ENCODE peak calls at places on chromosomes 1 and 21, in six cellular contexts. G is SK-N-SH, U is K562, E is GM12878, Y is HepG2, Z is H1. T is an unnamed sample. For H3K27me3, the result is how much of the 10 kb centered on the place peaks cover.

GRCh38 chr1:20099533-20099932 is 19.8 kb downstream of the PLA2G2D start:
- DNase-seq in G (no peak), U (no peak), E (no peak), Y (no peak), Z (no peak), T (no peak)

GRCh38 chr1:28437924-28438699 is 67.7 kb upstream of the RCC1 start:
- DNase-seq in G (peak), U (no peak), E (no peak), Y (peak), Z (peak), T (peak)

GRCh38 chr1:199279872-199280649 is 641.2 kb downstream of the PTPRC start:
- DNase-seq in G (no peak), U (no peak), E (no peak), Y (no peak), Z (no peak), T (peak)

GRCh38 chr1:18681423-18681835 is 50.8 kb downstream of the PAX7 start:
- DNase-seq in G (peak), U (peak), E (no peak), Y (peak), Z (no peak), T (peak)

GRCh38 chr1:91511386-91511785 is 10.7 kb downstream of the CDC7 start:
- DNase-seq in G (no peak), U (peak), E (no peak), Y (peak), Z (no peak), T (peak)

GRCh38 chr1:55252942-55253589 is 37.9 kb upstream of the USP24 start:
- DNase-seq in G (no peak), U (no peak), E (no peak), Y (no peak), Z (no peak), T (no peak)

GRCh38 chr1:18160290-18160942 is 52.8 kb downstream of the IGSF21 start:
- DNase-seq in G (no peak), U (no peak), E (no peak), Y (no peak), Z (no peak), T (no peak)

GRCh38 chr1:20932437-20932977 is 145.4 kb upstream of the HP1BP3 start:
- DNase-seq in G (no peak), U (no peak), E (peak), Y (no peak), Z (no peak), T (no peak)

GRCh38 chr1:245873883-245874671 is 633.0 kb downstream of the SMYD3 start:
- DNase-seq in G (no peak), U (no peak), E (no peak), Y (no peak), Z (no peak), T (peak)

GRCh38 chr1:15155760-15156743 is 2.5 kb downstream of the TMEM51 start:
- DNase-seq in G (peak), U (no peak), E (peak), Y (no peak), Z (no peak), T (no peak)

GRCh38 chr1:168466703-168467081 is 77.1 kb downstream of the XCL2 start:
- DNase-seq in G (no peak), U (no peak), E (peak), Y (no peak), Z (no peak), T (no peak)

GRCh38 chr1:78339490-78339889 is 151.3 kb upstream of the PTGFR start:
- DNase-seq in G (no peak), U (no peak), E (no peak), Y (no peak), Z (no peak), T (peak)

GRCh38 chr1:180567664-180568063 is 8.9 kb downstream of the OVAAL start:
- DNase-seq in G (no peak), U (no peak), E (no peak), Y (peak), Z (no peak), T (no peak)

GRCh38 chr1:15451014-15451722 is 5.4 kb upstream of the CELA2A start:
- DNase-seq in G (no peak), U (no peak), E (no peak), Y (no peak), Z (no peak), T (no peak)

GRCh38 chr1:41255978-41256377 is 13.9 kb upstream of the SCMH1 start:
- DNase-seq in G (no peak), U (no peak), E (no peak), Y (no peak), Z (no peak), T (peak)

GRCh38 chr1:11790880-11791715 is 14.7 kb downstream of the MTHFR start:
- DNase-seq in G (no peak), U (peak), E (no peak), Y (no peak), Z (no peak), T (peak)

GRCh38 chr1:206075786-206076725 is 23.1 kb downstream of the RHEX start:
- DNase-seq in G (no peak), U (no peak), E (no peak), Y (no peak), Z (no peak), T (peak)

GRCh38 chr1:37752583-37753471 is 12.1 kb downstream of the EPHA10 start:
- DNase-seq in G (peak), U (peak), E (no peak), Y (no peak), Z (no peak), T (no peak)

GRCh38 chr1:50832167-50832566 is 127.9 kb downstream of the FAF1 start:
- DNase-seq in G (no peak), U (no peak), E (no peak), Y (no peak), Z (no peak), T (no peak)

GRCh38 chr1:182175340-182176068 is 114.0 kb upstream of the ZNF648 start:
- DNase-seq in G (no peak), U (no peak), E (no peak), Y (peak), Z (no peak), T (no peak)

GRCh38 chr21:44013380-44014088 is 1.4 kb downstream of the TRAPPC10 start:
- DNase-seq in G (peak), U (peak), E (peak), Y (no peak), Z (no peak), T (peak)

GRCh38 chr1:18299441-18300338 is 181.0 kb upstream of the KLHDC7A start:
- DNase-seq in G (peak), U (peak), E (no peak), Y (peak), Z (no peak), T (no peak)

GRCh38 chr1:109617291-109617801 is 2.1 kb downstream of the GNAT2 start:
- DNase-seq in G (peak), U (no peak), E (no peak), Y (peak), Z (no peak), T (peak)

GRCh38 chr1:227729881-227730629 is 5.0 kb downstream of the JMJD4 start:
- DNase-seq in G (peak), U (peak), E (no peak), Y (peak), Z (peak), T (peak)

GRCh38 chr1:29466258-29466657 is 229.9 kb downstream of the PTPRU start:
- DNase-seq in G (no peak), U (no peak), E (no peak), Y (no peak), Z (no peak), T (no peak)

GRCh38 chr1:58465176-58465575 is 81.3 kb downstream of the OMA1 start:
- DNase-seq in G (no peak), U (no peak), E (no peak), Y (no peak), Z (no peak), T (no peak)

GRCh38 chr1:162153374-162153773 is 83.9 kb downstream of the NOS1AP start:
- DNase-seq in G (no peak), U (no peak), E (no peak), Y (no peak), Z (no peak), T (no peak)

GRCh38 chr1:105632342-105633196 is 1423.9 kb upstream of the PRMT6 start:
- DNase-seq in G (peak), U (no peak), E (no peak), Y (peak), Z (no peak), T (no peak)

GRCh38 chr1:156356875-156357534 is 12.0 kb upstream of the RHBG start:
- DNase-seq in G (no peak), U (peak), E (no peak), Y (peak), Z (peak), T (no peak)

GRCh38 chr21:28334407-28334806 is 658.3 kb downstream of the LTN1 start:
- DNase-seq in G (no peak), U (no peak), E (no peak), Y (no peak), Z (no peak), T (no peak)

GRCh38 chr1:38006008-38006828 is 904 bp upstream of the FHL3 start:
- DNase-seq in G (no peak), U (no peak), E (no peak), Y (no peak), Z (no peak), T (no peak)

GRCh38 chr1:43038232-43038929 is 79.7 kb upstream of the SLC2A1 start:
- DNase-seq in G (no peak), U (no peak), E (no peak), Y (no peak), Z (no peak), T (no peak)

GRCh38 chr1:19087737-19088594 is 122.1 kb downstream of the UBR4 start:
- DNase-seq in G (no peak), U (no peak), E (peak), Y (no peak), Z (no peak), T (peak)

GRCh38 chr1:61428146-61428545 is 296.8 kb downstream of the TM2D1 start:
- DNase-seq in G (no peak), U (no peak), E (no peak), Y (no peak), Z (no peak), T (no peak)

GRCh38 chr1:91070274-91070673 is 48.4 kb upstream of the ZNF644 start:
- DNase-seq in G (no peak), U (no peak), E (no peak), Y (no peak), Z (no peak), T (no peak)

GRCh38 chr1:10528066-10529014 is 53.6 kb downstream of the PEX14 start:
- DNase-seq in G (no peak), U (no peak), E (no peak), Y (no peak), Z (no peak), T (peak)

GRCh38 chr1:192401832-192402231 is 85.0 kb downstream of the RGS21 start:
- DNase-seq in G (no peak), U (no peak), E (no peak), Y (no peak), Z (no peak), T (peak)

GRCh38 chr1:94286864-94287437 is 49.6 kb upstream of the ARHGAP29 start:
- DNase-seq in G (no peak), U (no peak), E (no peak), Y (no peak), Z (no peak), T (no peak)

GRCh38 chr1:39673215-39673614 is 1.3 kb upstream of the NT5C1A start:
- DNase-seq in G (no peak), U (no peak), E (no peak), Y (no peak), Z (no peak), T (no peak)
- H3K27me3 ChIP-seq in G (under half), U (under half), E (under half), Y (under half), Z (half or more), T (half or more)

DNA sequence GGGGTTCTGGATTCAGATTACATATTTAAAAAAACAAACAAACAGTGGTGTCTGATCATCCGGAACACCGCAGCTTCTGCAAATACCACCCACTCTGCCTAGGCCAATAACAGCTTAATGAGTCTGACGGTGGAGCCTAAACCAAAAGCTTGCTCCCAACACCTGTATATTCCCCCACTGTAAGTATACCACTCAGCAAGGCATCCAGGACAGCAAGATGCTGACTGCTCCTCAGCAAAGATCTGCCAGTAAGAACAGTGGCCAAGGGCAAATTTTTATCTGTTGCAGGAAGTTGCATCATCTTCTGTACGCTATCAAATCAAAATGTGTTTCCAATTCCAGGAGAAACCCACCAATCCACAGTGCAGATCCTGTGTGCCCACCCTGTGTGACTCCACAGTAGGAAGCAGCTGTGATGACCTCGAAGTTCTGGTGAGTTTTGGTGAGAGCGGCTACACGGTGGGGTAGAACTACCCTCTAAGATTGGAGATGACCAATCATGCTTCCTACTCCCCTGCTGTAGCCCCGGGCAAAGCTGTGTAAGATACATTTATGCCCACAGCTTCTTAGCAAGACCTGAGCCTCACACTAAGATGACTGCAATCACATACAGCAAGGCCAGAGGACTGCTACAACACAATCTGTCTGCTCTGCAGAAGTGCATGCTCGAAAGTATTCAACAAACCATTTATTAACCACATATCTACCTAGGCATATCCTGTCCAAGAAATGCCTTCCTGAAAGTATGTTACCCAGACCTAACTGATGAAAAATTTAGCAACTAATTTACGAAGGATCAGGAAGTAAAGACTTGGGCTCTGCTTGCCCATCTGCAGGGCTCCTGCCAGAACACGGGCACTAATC is 30.5 kb downstream of the SIPA1L2 start:
- DNase-seq in G (peak), U (no peak), E (no peak), Y (no peak), Z (no peak), T (peak)
- TF ChIP-seq USF2 in G (no peak), U (no peak), E (no peak), Y (no peak), Z (no peak), T (no peak)

DNA sequence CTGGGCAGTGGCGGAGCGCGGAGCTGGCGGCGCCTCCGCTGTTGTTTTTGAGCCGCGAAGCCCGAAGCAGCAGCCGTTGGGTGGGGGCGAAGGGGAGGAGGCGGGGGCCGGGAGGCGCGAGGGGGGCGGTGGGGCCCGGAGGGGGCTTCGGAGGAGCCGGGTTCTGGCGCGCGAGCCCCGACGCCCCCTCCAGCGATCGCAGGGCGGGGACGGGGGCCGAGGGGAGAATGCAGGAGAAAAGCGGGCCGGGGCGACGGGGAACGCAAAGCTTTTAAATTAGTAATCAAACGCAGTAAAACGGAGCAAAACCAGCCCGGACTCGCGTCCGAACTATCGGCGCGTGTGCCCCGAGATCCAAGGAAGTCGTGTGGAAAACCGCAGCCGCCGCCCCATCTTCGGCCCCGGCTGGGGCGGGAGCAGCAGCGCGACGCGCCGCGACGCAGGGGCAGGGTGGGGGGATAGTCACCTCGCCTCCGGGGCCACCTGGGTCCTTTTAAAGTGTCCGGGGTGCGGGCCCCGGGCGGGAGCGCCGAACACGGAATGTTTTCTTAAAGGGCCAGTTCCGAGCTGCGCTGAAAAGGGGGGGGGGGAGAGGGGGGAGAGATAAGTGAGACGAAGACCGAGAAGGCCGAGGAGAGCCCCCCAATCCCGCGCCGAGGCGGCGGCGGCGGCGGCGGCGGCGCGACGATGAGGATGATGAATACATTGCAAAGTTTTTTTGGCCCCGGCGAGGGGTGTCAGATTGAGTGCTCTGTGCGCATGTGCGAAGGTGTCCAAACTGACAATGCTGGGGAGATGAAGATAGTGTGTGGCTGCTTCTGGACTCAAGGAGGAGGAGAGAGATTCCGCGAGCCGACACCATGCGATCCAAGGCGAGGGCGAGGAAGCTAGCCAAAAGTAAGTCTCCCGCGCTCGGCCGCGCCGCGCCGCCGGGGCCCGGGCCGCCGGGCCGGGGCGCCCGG is at the start of gene PRDM16:
- DNase-seq in G (no peak), U (no peak), E (no peak), Y (no peak), Z (no peak), T (peak)
- H3K27me3 ChIP-seq in G (half or more), U (under half), E (under half), Y (under half), Z (half or more), T (half or more)

DNA sequence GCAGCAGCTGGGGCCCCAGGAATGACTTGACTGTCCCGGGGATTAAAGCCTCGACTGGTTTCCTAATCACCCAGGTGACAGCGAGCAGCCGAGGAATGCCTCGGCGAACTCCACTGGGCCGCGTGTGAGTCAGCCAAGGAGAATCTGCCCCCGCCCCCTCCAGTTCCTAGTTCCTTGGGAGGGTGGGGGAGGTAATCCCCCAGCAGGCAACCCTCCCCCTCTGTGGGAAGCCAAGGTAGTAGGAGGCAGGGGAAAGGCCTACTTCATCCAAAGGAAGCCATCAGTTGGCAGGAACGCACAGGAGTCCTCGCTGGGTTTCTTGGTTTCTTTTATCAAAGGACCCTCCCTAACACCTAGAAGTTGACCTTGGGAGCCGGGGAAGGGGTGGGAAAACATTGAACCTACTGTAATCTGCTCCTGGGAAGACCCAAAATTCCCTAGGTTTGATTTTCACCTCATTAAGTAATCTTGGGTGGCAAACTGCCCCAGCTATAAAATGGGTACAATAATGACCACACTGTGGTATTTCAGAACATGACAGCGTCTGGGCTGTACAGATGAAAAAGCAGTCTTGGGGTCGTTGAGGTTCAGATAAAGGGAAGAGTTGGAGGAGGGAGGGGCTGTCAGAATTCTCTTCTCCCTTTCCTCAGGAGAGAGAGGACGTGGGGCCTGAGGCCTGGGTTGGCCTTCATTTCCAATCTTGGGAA is 1.4 kb downstream of the TENT5B start:
- DNase-seq in G (no peak), U (peak), E (no peak), Y (no peak), Z (no peak), T (peak)
- TF ChIP-seq USF2 in G (no peak), U (no peak), E (no peak), Y (no peak), Z (no peak), T (peak)

GRCh38 chr1:118973536-118974160 is 14.5 kb downstream of the TBX15 start:
- DNase-seq in G (no peak), U (no peak), E (no peak), Y (no peak), Z (no peak), T (no peak)
- H3K27me3 ChIP-seq in G (half or more), U (under half), E (under half), Y (under half), Z (under half), T (under half)

GRCh38 chr21:38311765-38312164 is 55.0 kb downstream of the KCNJ15 start:
- DNase-seq in G (no peak), U (no peak), E (no peak), Y (no peak), Z (no peak), T (no peak)

GRCh38 chr21:38308785-38309119 is 52.0 kb downstream of the KCNJ15 start:
- DNase-seq in G (no peak), U (no peak), E (no peak), Y (no peak), Z (no peak), T (no peak)

GRCh38 chr21:38312822-38313221 is 56.0 kb downstream of the KCNJ15 start:
- DNase-seq in G (no peak), U (no peak), E (no peak), Y (no peak), Z (no peak), T (no peak)

GRCh38 chr21:38311091-38311490 is 54.3 kb downstream of the KCNJ15 start:
- DNase-seq in G (no peak), U (no peak), E (no peak), Y (no peak), Z (no peak), T (no peak)

GRCh38 chr21:38310619-38311018 is 53.8 kb downstream of the KCNJ15 start:
- DNase-seq in G (no peak), U (no peak), E (no peak), Y (no peak), Z (no peak), T (peak)
- TF ChIP-seq USF2 in G (no peak), U (no peak), E (no peak), Y (no peak), Z (no peak), T (no peak)

DNA sequence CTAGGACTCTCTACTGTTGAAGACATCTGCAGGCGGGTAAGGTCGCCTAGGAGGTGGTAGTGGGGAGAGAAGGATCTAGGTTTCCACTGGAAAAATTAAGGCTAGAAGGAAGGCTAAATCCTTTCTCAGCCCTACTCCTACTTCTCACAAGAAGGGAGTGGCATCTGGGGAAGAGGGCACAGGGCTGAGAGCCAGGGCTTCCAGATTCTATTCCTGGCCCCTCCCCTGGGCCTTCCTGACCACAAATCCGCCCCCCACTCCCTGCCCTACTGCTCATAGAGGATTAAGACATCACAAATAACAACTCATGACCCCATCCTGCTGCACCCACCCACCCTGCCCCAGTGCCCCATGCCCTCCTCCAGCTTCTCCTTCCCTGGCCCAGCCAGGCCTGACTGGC is 2.5 kb downstream of the PHLDA3 start:
- DNase-seq in G (no peak), U (no peak), E (no peak), Y (no peak), Z (no peak), T (no peak)
- H3K27me3 ChIP-seq in G (under half), U (under half), E (under half), Y (under half), Z (under half), T (under half)